ENCODE peak calls at places on chromosomes 12 and 14, in four cellular contexts. E is testis, D is NCI-H1436, O is OCI-M1. C is an unnamed sample.
A peak's percentile ranks its signal among the peaks of the same experiment; 100 is the strongest.

GRCh38 chr12:16607895-16608294 is 1.9 kb upstream of the LMO3 start:
- DNase-seq in D (no peak), E (no peak), O (no peak), C (no peak)

GRCh38 chr12:116459011-116459410 is 100.2 kb upstream of the MAP1LC3B2 start:
- DNase-seq in E (no peak), D (no peak), O (no peak), C (no peak)

GRCh38 chr12:38915783-38916182 is 10.4 kb upstream of the CPNE8 start:
- DNase-seq in D (no peak), E (no peak), O (peak; percentile 32), C (no peak)

GRCh38 chr12:43462741-43463140 is 89.3 kb downstream of the ADAMTS20 start:
- DNase-seq in E (no peak), O (no peak), D (no peak), C (no peak)

GRCh38 chr12:95545731-95546490 is 5.4 kb downstream of the USP44 start:
- DNase-seq in O (no peak), E (no peak), D (peak; percentile 94), C (no peak)

GRCh38 chr14:103428732-103429556 is 43.7 kb downstream of the MARK3 start:
- DNase-seq in D (no peak), E (no peak), O (peak; percentile 24), C (no peak)

GRCh38 chr12:91940826-91941225 is 204.8 kb downstream of the BTG1 start:
- DNase-seq in D (no peak), O (no peak), E (no peak), C (no peak)

GRCh38 chr12:56261503-56262230 is 3.5 kb upstream of the ANKRD52 start:
- DNase-seq in O (peak; percentile 11), D (no peak), E (no peak), C (no peak)

GRCh38 chr14:38616959-38617358 is 361.1 kb upstream of the CLEC14A start:
- DNase-seq in D (peak; percentile 58), O (no peak), E (no peak), C (no peak)

GRCh38 chr14:94753067-94753466 is 16.8 kb downstream of the GSC start:
- DNase-seq in E (no peak), O (no peak), D (no peak), C (no peak)

GRCh38 chr12:15276088-15276698 is 46.1 kb upstream of the PTPRO start:
- DNase-seq in O (peak; percentile 58), E (peak; percentile 59), D (no peak), C (no peak)

GRCh38 chr14:24369463-24369862 is 1.5 kb downstream of the NFATC4 start:
- DNase-seq in D (no peak), O (no peak), E (no peak), C (no peak)

GRCh38 chr14:28630100-28630499 is 136.5 kb upstream of the FOXG1 start:
- DNase-seq in D (no peak), E (no peak), O (no peak), C (no peak)

GRCh38 chr12:110641512-110641911 is 27.6 kb downstream of the TCTN1 start:
- DNase-seq in E (peak; percentile 64), O (peak; percentile 46), D (no peak), C (no peak)

GRCh38 chr12:71744522-71745300 is 10.0 kb upstream of the RAB21 start:
- DNase-seq in E (no peak), D (no peak), O (peak; percentile 38), C (no peak)

GRCh38 chr12:90940872-90941499 is 14.0 kb downstream of the CCER1 start:
- DNase-seq in O (peak; percentile 66), E (no peak), D (peak; percentile 10), C (no peak)

GRCh38 chr12:29270446-29270845 is 110.5 kb downstream of the ERGIC2 start:
- DNase-seq in O (no peak), D (no peak), E (no peak), C (no peak)

C was measured in GM18507.